ENCODE peak calls at places on chromosome 6, in six cellular contexts. One of them, this sample, is unnamed.

GRCh38 chr6:44444853-44445252 is 57.3 kb downstream of the CDC5L start:
- DNase-seq in amygdala: no peak
- DNase-seq in prostate gland: no peak
- DNase-seq in bronchial epithelial cell: no peak
- DNase-seq in fibroblast of mammary gland: no peak
- DNase-seq in stomach: no peak
- DNase-seq in this sample: no peak

GRCh38 chr6:134111062-134111677 is 58.7 kb upstream of the SLC2A12 start:
- DNase-seq in bronchial epithelial cell: peak
- DNase-seq in stomach: no peak
- DNase-seq in amygdala: no peak
- DNase-seq in fibroblast of mammary gland: peak
- DNase-seq in prostate gland: no peak
- DNase-seq in this sample: peak

GRCh38 chr6:75376347-75377024 is 91.9 kb upstream of the TMEM30A start:
- DNase-seq in amygdala: no peak
- DNase-seq in prostate gland: no peak
- DNase-seq in bronchial epithelial cell: peak
- DNase-seq in fibroblast of mammary gland: peak
- DNase-seq in stomach: no peak
- DNase-seq in this sample: no peak

GRCh38 chr6:37221585-37222124 is 35.9 kb upstream of the TBC1D22B start:
- DNase-seq in stomach: no peak
- DNase-seq in prostate gland: no peak
- DNase-seq in fibroblast of mammary gland: no peak
- DNase-seq in bronchial epithelial cell: no peak
- DNase-seq in amygdala: no peak
- DNase-seq in this sample: no peak

GRCh38 chr6:84597238-84597875 is 167.0 kb downstream of the TBX18 start:
- DNase-seq in prostate gland: no peak
- DNase-seq in fibroblast of mammary gland: no peak
- DNase-seq in stomach: no peak
- DNase-seq in bronchial epithelial cell: no peak
- DNase-seq in amygdala: no peak
- DNase-seq in this sample: no peak

GRCh38 chr6:138526822-138527235 is 27.5 kb upstream of the NHSL1 start:
- DNase-seq in prostate gland: no peak
- DNase-seq in amygdala: no peak
- DNase-seq in stomach: no peak
- DNase-seq in bronchial epithelial cell: no peak
- DNase-seq in fibroblast of mammary gland: no peak
- DNase-seq in this sample: no peak

GRCh38 chr6:51473996-51474975 is 613.1 kb downstream of the PKHD1 start:
- DNase-seq in stomach: no peak
- DNase-seq in fibroblast of mammary gland: no peak
- DNase-seq in prostate gland: peak
- DNase-seq in bronchial epithelial cell: peak
- DNase-seq in amygdala: no peak
- DNase-seq in this sample: no peak

GRCh38 chr6:32865724-32866443 is 11.9 kb downstream of the PSMB9 start:
- DNase-seq in stomach: no peak
- DNase-seq in bronchial epithelial cell: no peak
- DNase-seq in fibroblast of mammary gland: no peak
- DNase-seq in prostate gland: no peak
- DNase-seq in amygdala: no peak
- DNase-seq in this sample: no peak

GRCh38 chr6:149060300-149060984 is 257.1 kb upstream of the TAB2 start:
- DNase-seq in stomach: no peak
- DNase-seq in fibroblast of mammary gland: no peak
- DNase-seq in amygdala: no peak
- DNase-seq in bronchial epithelial cell: no peak
- DNase-seq in prostate gland: no peak
- DNase-seq in this sample: no peak

GRCh38 chr6:84601366-84601765 is 163.0 kb downstream of the TBX18 start:
- DNase-seq in amygdala: no peak
- DNase-seq in prostate gland: no peak
- DNase-seq in fibroblast of mammary gland: no peak
- DNase-seq in bronchial epithelial cell: no peak
- DNase-seq in stomach: no peak
- DNase-seq in this sample: no peak

GRCh38 chr6:109172096-109172495 is 76.8 kb downstream of the CEP57L1 start:
- DNase-seq in prostate gland: no peak
- DNase-seq in stomach: no peak
- DNase-seq in fibroblast of mammary gland: no peak
- DNase-seq in amygdala: no peak
- DNase-seq in bronchial epithelial cell: no peak
- DNase-seq in this sample: no peak

GRCh38 chr6:107344383-107344782 is 115.0 kb downstream of the PDSS2 start:
- DNase-seq in fibroblast of mammary gland: no peak
- DNase-seq in bronchial epithelial cell: no peak
- DNase-seq in stomach: no peak
- DNase-seq in prostate gland: no peak
- DNase-seq in amygdala: no peak
- DNase-seq in this sample: no peak

GRCh38 chr6:170285482-170285881 is 5.4 kb downstream of the DLL1 start:
- DNase-seq in fibroblast of mammary gland: no peak
- DNase-seq in stomach: peak
- DNase-seq in prostate gland: no peak
- DNase-seq in bronchial epithelial cell: no peak
- DNase-seq in amygdala: no peak
- DNase-seq in this sample: no peak

GRCh38 chr6:75491302-75491701 is 2.3 kb downstream of the FILIP1 start:
- DNase-seq in bronchial epithelial cell: no peak
- DNase-seq in stomach: no peak
- DNase-seq in fibroblast of mammary gland: no peak
- DNase-seq in amygdala: no peak
- DNase-seq in prostate gland: no peak
- DNase-seq in this sample: no peak

GRCh38 chr6:72348926-72349325 is 272.9 kb upstream of the KCNQ5 start:
- DNase-seq in bronchial epithelial cell: peak
- DNase-seq in fibroblast of mammary gland: peak
- DNase-seq in prostate gland: no peak
- DNase-seq in stomach: no peak
- DNase-seq in amygdala: no peak
- DNase-seq in this sample: no peak

GRCh38 chr6:43973351-43973750 is 153.9 kb downstream of the MRPL14 start:
- DNase-seq in bronchial epithelial cell: peak
- DNase-seq in amygdala: no peak
- DNase-seq in stomach: peak
- DNase-seq in prostate gland: peak
- DNase-seq in fibroblast of mammary gland: no peak
- DNase-seq in this sample: no peak

GRCh38 chr6:107740496-107741190 is 83.5 kb downstream of the SCML4 start:
- DNase-seq in prostate gland: no peak
- DNase-seq in bronchial epithelial cell: no peak
- DNase-seq in fibroblast of mammary gland: no peak
- DNase-seq in amygdala: no peak
- DNase-seq in stomach: no peak
- DNase-seq in this sample: no peak

GRCh38 chr6:111119550-111120329 is 32.4 kb downstream of the SLC16A10 start:
- DNase-seq in amygdala: no peak
- DNase-seq in stomach: no peak
- DNase-seq in prostate gland: no peak
- DNase-seq in bronchial epithelial cell: no peak
- DNase-seq in fibroblast of mammary gland: peak
- DNase-seq in this sample: no peak

GRCh38 chr6:169212436-169212835 is 41.2 kb downstream of the THBS2 start:
- DNase-seq in fibroblast of mammary gland: no peak
- DNase-seq in bronchial epithelial cell: no peak
- DNase-seq in prostate gland: no peak
- DNase-seq in amygdala: no peak
- DNase-seq in stomach: no peak
- DNase-seq in this sample: no peak

GRCh38 chr6:114172861-114173260 is 170.0 kb downstream of the HS3ST5 start:
- DNase-seq in stomach: no peak
- DNase-seq in amygdala: no peak
- DNase-seq in prostate gland: no peak
- DNase-seq in bronchial epithelial cell: no peak
- DNase-seq in fibroblast of mammary gland: no peak
- DNase-seq in this sample: no peak

GRCh38 chr6:125099211-125100017 is 54.2 kb upstream of the TPD52L1 start:
- DNase-seq in bronchial epithelial cell: peak
- DNase-seq in stomach: peak
- DNase-seq in prostate gland: peak
- DNase-seq in fibroblast of mammary gland: peak
- DNase-seq in amygdala: no peak
- DNase-seq in this sample: no peak

GRCh38 chr6:169802790-169803189 is 51.4 kb downstream of the ERMARD start:
- DNase-seq in fibroblast of mammary gland: no peak
- DNase-seq in amygdala: no peak
- DNase-seq in prostate gland: no peak
- DNase-seq in bronchial epithelial cell: no peak
- DNase-seq in stomach: no peak
- DNase-seq in this sample: no peak

GRCh38 chr6:70210462-70210861 is 92.4 kb downstream of the COL9A1 start:
- DNase-seq in amygdala: no peak
- DNase-seq in stomach: no peak
- DNase-seq in bronchial epithelial cell: peak
- DNase-seq in prostate gland: no peak
- DNase-seq in fibroblast of mammary gland: peak
- DNase-seq in this sample: no peak

GRCh38 chr6:83702749-83703148 is 6.2 kb downstream of the SNAP91 start:
- DNase-seq in prostate gland: no peak
- DNase-seq in amygdala: no peak
- DNase-seq in stomach: no peak
- DNase-seq in bronchial epithelial cell: no peak
- DNase-seq in fibroblast of mammary gland: no peak
- DNase-seq in this sample: no peak

GRCh38 chr6:41531016-41531415 is 15.2 kb upstream of the FOXP4 start:
- DNase-seq in stomach: no peak
- DNase-seq in bronchial epithelial cell: no peak
- DNase-seq in amygdala: no peak
- DNase-seq in prostate gland: no peak
- DNase-seq in fibroblast of mammary gland: no peak
- DNase-seq in this sample: no peak

GRCh38 chr6:78489874-78490273 is 377.5 kb upstream of the IRAK1BP1 start:
- DNase-seq in amygdala: no peak
- DNase-seq in prostate gland: no peak
- DNase-seq in fibroblast of mammary gland: peak
- DNase-seq in stomach: no peak
- DNase-seq in bronchial epithelial cell: peak
- DNase-seq in this sample: no peak

GRCh38 chr6:158706369-158706982 is 56.6 kb downstream of the SYTL3 start:
- DNase-seq in amygdala: no peak
- DNase-seq in prostate gland: peak
- DNase-seq in fibroblast of mammary gland: peak
- DNase-seq in stomach: peak
- DNase-seq in bronchial epithelial cell: peak
- DNase-seq in this sample: no peak

GRCh38 chr6:163667372-163668060 is 253.0 kb downstream of the QKI start:
- DNase-seq in prostate gland: no peak
- DNase-seq in bronchial epithelial cell: no peak
- DNase-seq in amygdala: no peak
- DNase-seq in fibroblast of mammary gland: peak
- DNase-seq in stomach: no peak
- DNase-seq in this sample: no peak

GRCh38 chr6:43428874-43429273 is 1.5 kb downstream of the ABCC10 start:
- DNase-seq in prostate gland: no peak
- DNase-seq in bronchial epithelial cell: no peak
- DNase-seq in stomach: no peak
- DNase-seq in fibroblast of mammary gland: peak
- DNase-seq in amygdala: no peak
- DNase-seq in this sample: no peak

GRCh38 chr6:157512081-157512682 is 131.2 kb downstream of the ZDHHC14 start:
- DNase-seq in amygdala: no peak
- DNase-seq in fibroblast of mammary gland: no peak
- DNase-seq in stomach: no peak
- DNase-seq in prostate gland: no peak
- DNase-seq in bronchial epithelial cell: no peak
- DNase-seq in this sample: no peak

GRCh38 chr6:148074291-148074690 is 268.3 kb upstream of the SASH1 start:
- DNase-seq in bronchial epithelial cell: no peak
- DNase-seq in fibroblast of mammary gland: no peak
- DNase-seq in prostate gland: no peak
- DNase-seq in stomach: no peak
- DNase-seq in amygdala: no peak
- DNase-seq in this sample: no peak

GRCh38 chr6:115216835-115217234 is 843.9 kb downstream of the FRK start:
- DNase-seq in fibroblast of mammary gland: no peak
- DNase-seq in amygdala: no peak
- DNase-seq in stomach: no peak
- DNase-seq in bronchial epithelial cell: no peak
- DNase-seq in prostate gland: no peak
- DNase-seq in this sample: no peak

GRCh38 chr6:35359744-35360348 is 17.5 kb downstream of the PPARD start:
- DNase-seq in stomach: no peak
- DNase-seq in fibroblast of mammary gland: peak
- DNase-seq in prostate gland: peak
- DNase-seq in bronchial epithelial cell: peak
- DNase-seq in amygdala: no peak
- DNase-seq in this sample: no peak